ENCODE peak calls at places on chromosomes 1 and 21, in eight cellular contexts. One of them, this sample, is unnamed.

GRCh38 chr1:43706598-43707190 is 642 bp upstream of the ST3GAL3 start:
- DNase-seq in epithelial cell of esophagus: peak; percentile 44
- DNase-seq in fibroblast of lung: peak; percentile 30
- DNase-seq in left ventricle myocardium inferior: no peak
- DNase-seq in Karpas-422: peak; percentile 75
- DNase-seq in pancreas: peak; percentile 42
- DNase-seq in psoas muscle: no peak
- DNase-seq in BJ: no peak
- DNase-seq in this sample: no peak

GRCh38 chr1:176789571-176790090 is 326.7 kb downstream of the PAPPA2 start:
- DNase-seq in BJ: no peak
- DNase-seq in epithelial cell of esophagus: peak; percentile 10
- DNase-seq in psoas muscle: no peak
- DNase-seq in pancreas: no peak
- DNase-seq in left ventricle myocardium inferior: no peak
- DNase-seq in fibroblast of lung: peak; percentile 28
- DNase-seq in Karpas-422: no peak
- DNase-seq in this sample: no peak

GRCh38 chr1:83897516-83897915 is 101.4 kb downstream of the TTLL7 start:
- DNase-seq in left ventricle myocardium inferior: no peak
- DNase-seq in BJ: no peak
- DNase-seq in epithelial cell of esophagus: no peak
- DNase-seq in psoas muscle: no peak
- DNase-seq in Karpas-422: no peak
- DNase-seq in fibroblast of lung: no peak
- DNase-seq in pancreas: no peak
- DNase-seq in this sample: no peak

GRCh38 chr1:93051961-93052360 is 27.1 kb upstream of the MTF2 start:
- DNase-seq in pancreas: no peak
- DNase-seq in psoas muscle: no peak
- DNase-seq in BJ: no peak
- DNase-seq in left ventricle myocardium inferior: no peak
- DNase-seq in epithelial cell of esophagus: peak; percentile 10
- DNase-seq in Karpas-422: no peak
- DNase-seq in fibroblast of lung: no peak
- DNase-seq in this sample: no peak

GRCh38 chr1:65170511-65171142 is 22.6 kb downstream of the AK4 start:
- DNase-seq in epithelial cell of esophagus: peak; percentile 69
- DNase-seq in psoas muscle: peak; percentile 35
- DNase-seq in pancreas: no peak
- DNase-seq in left ventricle myocardium inferior: peak; percentile 32
- DNase-seq in Karpas-422: no peak
- DNase-seq in fibroblast of lung: no peak
- DNase-seq in BJ: no peak
- DNase-seq in this sample: no peak

GRCh38 chr21:25999935-26000582 is 170.5 kb downstream of the APP start:
- DNase-seq in psoas muscle: no peak
- DNase-seq in epithelial cell of esophagus: no peak
- DNase-seq in fibroblast of lung: no peak
- DNase-seq in left ventricle myocardium inferior: no peak
- DNase-seq in BJ: no peak
- DNase-seq in pancreas: no peak
- DNase-seq in Karpas-422: no peak
- DNase-seq in this sample: no peak

GRCh38 chr1:67687649-67688048 is 2.6 kb downstream of the GADD45A start:
- DNase-seq in epithelial cell of esophagus: peak; percentile 41
- DNase-seq in Karpas-422: no peak
- DNase-seq in psoas muscle: no peak
- DNase-seq in fibroblast of lung: peak; percentile 90
- DNase-seq in BJ: no peak
- DNase-seq in left ventricle myocardium inferior: no peak
- DNase-seq in pancreas: no peak
- DNase-seq in this sample: no peak

GRCh38 chr1:201754353-201754752 is 74.6 kb upstream of the IPO9 start:
- DNase-seq in Karpas-422: no peak
- DNase-seq in epithelial cell of esophagus: no peak
- DNase-seq in left ventricle myocardium inferior: no peak
- DNase-seq in pancreas: no peak
- DNase-seq in BJ: no peak
- DNase-seq in fibroblast of lung: peak; percentile 85
- DNase-seq in psoas muscle: no peak
- DNase-seq in this sample: no peak

GRCh38 chr1:18998016-18998724 is 41.7 kb upstream of the IFFO2 start:
- DNase-seq in pancreas: no peak
- DNase-seq in psoas muscle: no peak
- DNase-seq in left ventricle myocardium inferior: no peak
- DNase-seq in epithelial cell of esophagus: peak; percentile 97
- DNase-seq in BJ: no peak
- DNase-seq in Karpas-422: no peak
- DNase-seq in fibroblast of lung: peak; percentile 60
- DNase-seq in this sample: no peak

GRCh38 chr1:96387785-96388184 is 333.8 kb upstream of the PTBP2 start:
- DNase-seq in psoas muscle: no peak
- DNase-seq in fibroblast of lung: no peak
- DNase-seq in Karpas-422: no peak
- DNase-seq in BJ: no peak
- DNase-seq in left ventricle myocardium inferior: no peak
- DNase-seq in pancreas: no peak
- DNase-seq in epithelial cell of esophagus: peak; percentile 88
- DNase-seq in this sample: no peak

GRCh38 chr1:67791686-67792475 is 41.4 kb downstream of the GNG12 start:
- DNase-seq in Karpas-422: no peak
- DNase-seq in epithelial cell of esophagus: peak; percentile 73
- DNase-seq in left ventricle myocardium inferior: no peak
- DNase-seq in BJ: peak; percentile 83
- DNase-seq in fibroblast of lung: peak; percentile 98
- DNase-seq in pancreas: no peak
- DNase-seq in psoas muscle: no peak
- DNase-seq in this sample: peak; percentile 88

GRCh38 chr21:28818663-28819278 is 173.9 kb downstream of the LTN1 start:
- DNase-seq in fibroblast of lung: no peak
- DNase-seq in left ventricle myocardium inferior: no peak
- DNase-seq in BJ: peak; percentile 53
- DNase-seq in psoas muscle: no peak
- DNase-seq in pancreas: no peak
- DNase-seq in Karpas-422: no peak
- DNase-seq in epithelial cell of esophagus: no peak
- DNase-seq in this sample: no peak

GRCh38 chr1:59375321-59376220 is 78.7 kb downstream of the FGGY start:
- DNase-seq in psoas muscle: no peak
- DNase-seq in epithelial cell of esophagus: peak; percentile 95
- DNase-seq in fibroblast of lung: peak; percentile 100
- DNase-seq in pancreas: no peak
- DNase-seq in Karpas-422: no peak
- DNase-seq in BJ: peak; percentile 99
- DNase-seq in left ventricle myocardium inferior: no peak
- DNase-seq in this sample: peak; percentile 99

GRCh38 chr1:145986551-145986950 is 9.8 kb downstream of the TXNIP start:
- DNase-seq in pancreas: no peak
- DNase-seq in epithelial cell of esophagus: no peak
- DNase-seq in psoas muscle: no peak
- DNase-seq in fibroblast of lung: no peak
- DNase-seq in left ventricle myocardium inferior: no peak
- DNase-seq in Karpas-422: no peak
- DNase-seq in BJ: no peak
- DNase-seq in this sample: no peak

GRCh38 chr21:43978060-43978459 is 34.0 kb upstream of the TRAPPC10 start:
- DNase-seq in epithelial cell of esophagus: no peak
- DNase-seq in Karpas-422: no peak
- DNase-seq in left ventricle myocardium inferior: no peak
- DNase-seq in pancreas: no peak
- DNase-seq in psoas muscle: no peak
- DNase-seq in fibroblast of lung: no peak
- DNase-seq in BJ: no peak
- DNase-seq in this sample: no peak

GRCh38 chr1:42963378-42964005 is 4.8 kb upstream of the SLC2A1 start:
- DNase-seq in left ventricle myocardium inferior: no peak
- DNase-seq in Karpas-422: peak; percentile 23
- DNase-seq in psoas muscle: no peak
- DNase-seq in fibroblast of lung: peak; percentile 95
- DNase-seq in epithelial cell of esophagus: peak; percentile 82
- DNase-seq in BJ: peak; percentile 72
- DNase-seq in pancreas: no peak
- DNase-seq in this sample: no peak

DNA sequence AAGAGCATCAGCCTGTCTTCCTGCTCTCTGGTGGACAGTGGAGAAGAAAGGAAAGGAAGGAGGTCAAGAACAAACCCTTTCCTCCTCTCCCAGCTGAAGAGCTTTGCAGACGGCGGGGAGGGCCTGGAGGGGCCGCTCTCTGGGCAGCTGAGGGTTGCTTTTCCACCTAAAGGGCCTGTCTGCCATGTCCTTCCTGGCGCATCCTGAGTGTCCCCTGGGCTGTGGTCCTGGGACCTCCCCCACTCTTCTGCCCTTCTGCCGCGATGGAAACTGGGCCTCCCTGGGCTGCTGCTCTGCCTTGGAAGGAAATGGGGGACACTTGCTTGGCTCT is 107.0 kb downstream of the ETS2 start:
- DNase-seq in BJ: no peak
- DNase-seq in left ventricle myocardium inferior: no peak
- DNase-seq in pancreas: no peak
- DNase-seq in epithelial cell of esophagus: no peak
- DNase-seq in psoas muscle: no peak
- DNase-seq in fibroblast of lung: no peak
- DNase-seq in Karpas-422: no peak
- DNase-seq in this sample: no peak
- H3K4me3 ChIP-seq in BJ: no peak overlapping the region
- H3K4me3 ChIP-seq in left ventricle myocardium inferior: peak overlapping the region; percentile 48
- H3K4me3 ChIP-seq in pancreas: no peak overlapping the region
- H3K4me3 ChIP-seq in epithelial cell of esophagus: no peak overlapping the region
- H3K4me3 ChIP-seq in psoas muscle: peak overlapping the region; percentile 48
- H3K4me3 ChIP-seq in fibroblast of lung: no peak overlapping the region
- H3K4me3 ChIP-seq in Karpas-422: no peak overlapping the region
- H3K4me3 ChIP-seq in this sample: no peak overlapping the region

GRCh38 chr1:6384962-6385672 is 8.4 kb downstream of the ACOT7 start:
- DNase-seq in epithelial cell of esophagus: peak; percentile 23
- DNase-seq in BJ: no peak
- DNase-seq in psoas muscle: no peak
- DNase-seq in left ventricle myocardium inferior: peak; percentile 38
- DNase-seq in fibroblast of lung: peak; percentile 14
- DNase-seq in Karpas-422: peak; percentile 40
- DNase-seq in pancreas: peak; percentile 89
- DNase-seq in this sample: no peak
- H3K4me3 ChIP-seq in epithelial cell of esophagus: peak overlapping the region; percentile 41
- H3K4me3 ChIP-seq in BJ: no peak overlapping the region
- H3K4me3 ChIP-seq in psoas muscle: no peak overlapping the region
- H3K4me3 ChIP-seq in left ventricle myocardium inferior: peak overlapping the region; percentile 28
- H3K4me3 ChIP-seq in fibroblast of lung: no peak overlapping the region
- H3K4me3 ChIP-seq in Karpas-422: no peak overlapping the region
- H3K4me3 ChIP-seq in pancreas: no peak overlapping the region
- H3K4me3 ChIP-seq in this sample: peak overlapping the region; percentile 12

GRCh38 chr1:46034601-46035516 is 97.6 kb downstream of the PIK3R3 start:
- DNase-seq in psoas muscle: no peak
- DNase-seq in fibroblast of lung: no peak
- DNase-seq in left ventricle myocardium inferior: no peak
- DNase-seq in pancreas: no peak
- DNase-seq in Karpas-422: no peak
- DNase-seq in epithelial cell of esophagus: no peak
- DNase-seq in BJ: no peak
- DNase-seq in this sample: no peak

GRCh38 chr1:46041551-46041950 is 90.9 kb downstream of the PIK3R3 start:
- DNase-seq in BJ: no peak
- DNase-seq in epithelial cell of esophagus: no peak
- DNase-seq in fibroblast of lung: no peak
- DNase-seq in Karpas-422: peak; percentile 73
- DNase-seq in pancreas: no peak
- DNase-seq in psoas muscle: no peak
- DNase-seq in left ventricle myocardium inferior: no peak
- DNase-seq in this sample: no peak

GRCh38 chr1:46039571-46040052 is 92.8 kb downstream of the PIK3R3 start:
- DNase-seq in epithelial cell of esophagus: peak; percentile 21
- DNase-seq in Karpas-422: no peak
- DNase-seq in pancreas: no peak
- DNase-seq in fibroblast of lung: peak; percentile 62
- DNase-seq in psoas muscle: no peak
- DNase-seq in left ventricle myocardium inferior: no peak
- DNase-seq in BJ: peak; percentile 15
- DNase-seq in this sample: peak; percentile 8

GRCh38 chr1:46037597-46037936 is 94.9 kb downstream of the PIK3R3 start:
- DNase-seq in epithelial cell of esophagus: no peak
- DNase-seq in BJ: no peak
- DNase-seq in Karpas-422: no peak
- DNase-seq in psoas muscle: no peak
- DNase-seq in fibroblast of lung: no peak
- DNase-seq in left ventricle myocardium inferior: no peak
- DNase-seq in pancreas: no peak
- DNase-seq in this sample: no peak

DNA sequence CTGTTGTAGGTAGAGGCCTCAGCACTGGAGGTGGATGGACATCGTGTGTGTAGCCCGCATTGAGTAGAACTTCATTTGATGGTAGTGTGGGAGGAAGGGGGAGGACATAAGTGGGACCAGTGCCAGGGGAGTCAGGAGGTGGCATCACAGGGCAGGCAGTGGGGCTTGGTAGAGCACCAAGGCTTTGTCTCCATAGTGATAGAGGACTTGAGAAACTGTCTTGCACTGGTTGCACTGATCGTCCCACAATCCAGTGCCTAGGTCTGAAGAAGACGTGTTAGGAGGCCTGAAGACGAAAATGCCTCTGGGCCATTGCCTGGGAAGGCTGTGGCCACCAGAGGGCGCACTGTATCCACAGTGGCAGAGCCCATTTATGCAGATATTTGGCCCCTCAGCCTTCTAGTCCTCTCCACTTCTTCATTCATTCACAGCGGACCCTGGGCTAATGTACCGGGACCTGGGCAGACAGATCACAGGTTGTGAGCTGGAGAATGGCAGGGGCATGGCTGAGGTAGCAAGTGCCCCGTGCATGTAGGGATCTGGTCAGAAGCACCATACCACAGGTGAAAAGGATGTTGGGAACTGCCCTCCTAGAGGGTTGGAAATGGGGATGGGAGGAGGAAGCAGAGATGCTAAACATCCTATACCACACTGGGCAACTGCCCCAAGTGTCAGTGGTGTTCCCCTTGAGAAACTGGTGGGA is 95.4 kb downstream of the PIK3R3 start:
- DNase-seq in epithelial cell of esophagus: peak; percentile 79
- DNase-seq in psoas muscle: peak; percentile 87
- DNase-seq in fibroblast of lung: peak; percentile 66
- DNase-seq in BJ: peak; percentile 18
- DNase-seq in left ventricle myocardium inferior: peak; percentile 84
- DNase-seq in Karpas-422: peak; percentile 93
- DNase-seq in pancreas: peak; percentile 85
- DNase-seq in this sample: peak; percentile 34
- H3K4me3 ChIP-seq in epithelial cell of esophagus: no peak overlapping the region
- H3K4me3 ChIP-seq in psoas muscle: no peak overlapping the region
- H3K4me3 ChIP-seq in fibroblast of lung: no peak overlapping the region
- H3K4me3 ChIP-seq in BJ: no peak overlapping the region
- H3K4me3 ChIP-seq in left ventricle myocardium inferior: no peak overlapping the region
- H3K4me3 ChIP-seq in Karpas-422: no peak overlapping the region
- H3K4me3 ChIP-seq in pancreas: no peak overlapping the region
- H3K4me3 ChIP-seq in this sample: no peak overlapping the region

DNA sequence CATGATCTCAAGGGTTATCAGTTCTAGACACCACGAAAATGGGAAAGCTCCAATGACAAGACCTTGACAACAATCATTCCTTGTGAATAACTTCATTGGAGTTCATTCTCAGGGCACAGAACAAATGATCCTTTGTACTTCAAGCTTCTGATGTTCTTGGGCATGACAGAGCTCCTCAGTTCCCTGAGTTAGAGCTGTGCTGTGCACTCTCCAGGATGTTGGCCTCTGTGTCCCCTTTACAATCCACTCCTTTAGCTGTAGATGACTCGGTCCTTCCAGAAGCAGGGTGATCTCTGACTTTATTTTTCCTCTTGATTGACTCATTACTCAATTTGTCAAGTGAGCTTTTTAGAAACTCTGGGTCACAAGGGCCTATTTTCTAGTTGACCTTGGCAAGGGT is 3.9 kb upstream of the FAM78B start:
- DNase-seq in BJ: no peak
- DNase-seq in Karpas-422: no peak
- DNase-seq in left ventricle myocardium inferior: no peak
- DNase-seq in epithelial cell of esophagus: no peak
- DNase-seq in pancreas: no peak
- DNase-seq in fibroblast of lung: peak; percentile 11
- DNase-seq in psoas muscle: no peak
- DNase-seq in this sample: no peak
- H3K4me3 ChIP-seq in BJ: no peak overlapping the region
- H3K4me3 ChIP-seq in Karpas-422: no peak overlapping the region
- H3K4me3 ChIP-seq in left ventricle myocardium inferior: no peak overlapping the region
- H3K4me3 ChIP-seq in epithelial cell of esophagus: no peak overlapping the region
- H3K4me3 ChIP-seq in pancreas: no peak overlapping the region
- H3K4me3 ChIP-seq in fibroblast of lung: no peak overlapping the region
- H3K4me3 ChIP-seq in psoas muscle: no peak overlapping the region
- H3K4me3 ChIP-seq in this sample: no peak overlapping the region

This sample was measured in AG09309.